ENCODE peak calls at places on chromosome 9, in ten cellular contexts. F is esophagus muscularis mucosa, C is HepG2, D is A549, Y is sigmoid colon, S is transverse colon, K is tibial nerve, H is stomach, R is upper lobe of left lung, O is ovary. G is an unnamed sample.

GRCh38 chr9:116806075-116806474 is 119.0 kb downstream of the TRIM32 start:
- DNase-seq in F (no peak), C (no peak), D (peak), Y (no peak), S (no peak), K (no peak), H (no peak), R (no peak), O (no peak), G (no peak)

GRCh38 chr9:23702311-23702922 is 123.6 kb downstream of the ELAVL2 start:
- DNase-seq in F (no peak), C (no peak), D (no peak), Y (no peak), S (no peak), K (no peak), H (no peak), R (no peak), O (no peak), G (no peak)

GRCh38 chr9:132896906-132897305 is 18.2 kb downstream of the SPACA9 start:
- DNase-seq in F (no peak), C (no peak), D (no peak), Y (no peak), S (no peak), K (no peak), H (no peak), R (no peak), O (peak), G (no peak)

GRCh38 chr9:12604154-12604825 is 88.9 kb upstream of the TYRP1 start:
- DNase-seq in F (no peak), C (no peak), D (peak), Y (no peak), S (no peak), K (no peak), H (no peak), R (no peak), O (no peak), G (no peak)

GRCh38 chr9:74755999-74756398 is 131.7 kb downstream of the TRPM6 start:
- DNase-seq in F (no peak), C (no peak), D (no peak), Y (no peak), S (no peak), K (no peak), H (no peak), R (no peak), O (no peak), G (no peak)

GRCh38 chr9:82606761-82607382 is 456.1 kb downstream of the RASEF start:
- DNase-seq in F (no peak), C (peak), D (peak), Y (peak), S (peak), K (no peak), H (peak), R (no peak), O (no peak), G (no peak)

GRCh38 chr9:113608082-113608685 is 144.7 kb downstream of the RGS3 start:
- DNase-seq in F (no peak), C (no peak), D (no peak), Y (no peak), S (no peak), K (no peak), H (no peak), R (no peak), O (no peak), G (no peak)

GRCh38 chr9:110531776-110532175 is 47.8 kb downstream of the SVEP1 start:
- DNase-seq in F (no peak), C (no peak), D (no peak), Y (no peak), S (no peak), K (no peak), H (no peak), R (no peak), O (no peak), G (no peak)

GRCh38 chr9:447230-448025 is 232.8 kb downstream of the DOCK8 start:
- DNase-seq in F (no peak), C (no peak), D (peak), Y (no peak), S (peak), K (no peak), H (no peak), R (no peak), O (no peak), G (no peak)

GRCh38 chr9:96006961-96007360 is 131.5 kb downstream of the ERCC6L2 start:
- DNase-seq in F (no peak), C (no peak), D (no peak), Y (no peak), S (no peak), K (no peak), H (no peak), R (no peak), O (no peak), G (no peak)

GRCh38 chr9:15250013-15250412 is 57.0 kb downstream of the TTC39B start:
- DNase-seq in F (no peak), C (no peak), D (no peak), Y (no peak), S (no peak), K (no peak), H (no peak), R (no peak), O (no peak), G (no peak)

GRCh38 chr9:26133537-26133936 is 455.3 kb upstream of the TUSC1 start:
- DNase-seq in F (no peak), C (no peak), D (no peak), Y (no peak), S (no peak), K (no peak), H (no peak), R (no peak), O (no peak), G (no peak)

GRCh38 chr9:23858234-23858633 is 32.2 kb upstream of the ELAVL2 start:
- DNase-seq in F (no peak), C (no peak), D (no peak), Y (no peak), S (no peak), K (no peak), H (no peak), R (no peak), O (no peak), G (no peak)

GRCh38 chr9:99356512-99356971 is 134.5 kb downstream of the SEC61B start:
- DNase-seq in F (no peak), C (no peak), D (no peak), Y (peak), S (peak), K (no peak), H (no peak), R (no peak), O (no peak), G (peak)

GRCh38 chr9:97703437-97704326 is 6.5 kb upstream of the XPA start:
- DNase-seq in F (no peak), C (peak), D (peak), Y (no peak), S (no peak), K (no peak), H (no peak), R (no peak), O (no peak), G (no peak)

GRCh38 chr9:130290353-130291181 is 25.0 kb downstream of the HMCN2 start:
- DNase-seq in F (peak), C (no peak), D (no peak), Y (peak), S (peak), K (no peak), H (no peak), R (no peak), O (no peak), G (no peak)

GRCh38 chr9:6907772-6908381 is 150.1 kb downstream of the KDM4C start:
- DNase-seq in F (no peak), C (peak), D (peak), Y (no peak), S (no peak), K (no peak), H (no peak), R (no peak), O (no peak), G (no peak)

GRCh38 chr9:136225748-136226679 is 19.6 kb downstream of the QSOX2 start:
- DNase-seq in F (no peak), C (peak), D (peak), Y (no peak), S (peak), K (no peak), H (peak), R (peak), O (peak), G (no peak)

GRCh38 chr9:121692606-121693505 is 41.4 kb downstream of the DAB2IP start:
- DNase-seq in F (no peak), C (peak), D (peak), Y (no peak), S (no peak), K (no peak), H (no peak), R (no peak), O (no peak), G (no peak)

GRCh38 chr9:104805441-104805840 is 41.5 kb downstream of the NIPSNAP3B start:
- DNase-seq in F (no peak), C (no peak), D (no peak), Y (no peak), S (no peak), K (no peak), H (no peak), R (no peak), O (no peak), G (no peak)

GRCh38 chr9:80492221-80492620 is 920.5 kb downstream of the TLE4 start:
- DNase-seq in F (no peak), C (no peak), D (no peak), Y (no peak), S (no peak), K (no peak), H (peak), R (no peak), O (no peak), G (no peak)

GRCh38 chr9:123468541-123468940 is 112.5 kb downstream of the CRB2 start:
- DNase-seq in F (no peak), C (no peak), D (no peak), Y (no peak), S (no peak), K (no peak), H (no peak), R (no peak), O (no peak), G (no peak)

GRCh38 chr9:123460091-123460490 is 104.1 kb downstream of the CRB2 start:
- DNase-seq in F (no peak), C (no peak), D (no peak), Y (peak), S (no peak), K (no peak), H (no peak), R (no peak), O (no peak), G (no peak)

GRCh38 chr9:123469231-123469630 is 113.2 kb downstream of the CRB2 start:
- DNase-seq in F (no peak), C (no peak), D (no peak), Y (no peak), S (no peak), K (no peak), H (no peak), R (no peak), O (no peak), G (no peak)

GRCh38 chr9:123470121-123470851 is 114.3 kb downstream of the CRB2 start:
- DNase-seq in F (no peak), C (peak), D (no peak), Y (no peak), S (no peak), K (no peak), H (no peak), R (no peak), O (no peak), G (no peak)

GRCh38 chr9:123465304-123465703 is 109.3 kb downstream of the CRB2 start:
- DNase-seq in F (no peak), C (peak), D (peak), Y (no peak), S (no peak), K (no peak), H (no peak), R (no peak), O (no peak), G (no peak)
- TF ChIP-seq EP300 in F (no peak), C (peak), D (no peak), Y (no peak), S (no peak), K (no peak), H (no peak), R (no peak), O (no peak), G (no peak)

GRCh38 chr9:107491081-107492053 is 1.8 kb upstream of the KLF4 start:
- DNase-seq in F (no peak), C (no peak), D (no peak), Y (peak), S (peak), K (no peak), H (peak), R (peak), O (peak), G (peak)
- TF ChIP-seq POLR2A in F (no peak), C (no peak), D (no peak), Y (no peak), S (no peak), K (no peak), H (no peak), R (no peak), O (no peak), G (no peak)

GRCh38 chr9:86598411-86599239 is 244.4 kb upstream of the TUT7 start:
- DNase-seq in F (peak), C (no peak), D (no peak), Y (no peak), S (no peak), K (no peak), H (no peak), R (no peak), O (no peak), G (no peak)
- H3K27ac ChIP-seq in F (peak), C (no peak), D (no peak), Y (no peak), S (no peak), K (no peak), H (no peak), R (no peak), O (no peak), G (no peak)

GRCh38 chr9:106526805-106527204 is 336.2 kb upstream of the ZNF462 start:
- DNase-seq in F (no peak), C (no peak), D (no peak), Y (no peak), S (no peak), K (no peak), H (no peak), R (no peak), O (no peak), G (no peak)

GRCh38 chr9:106528158-106528557 is 334.8 kb upstream of the ZNF462 start:
- DNase-seq in F (no peak), C (no peak), D (no peak), Y (no peak), S (no peak), K (no peak), H (no peak), R (no peak), O (no peak), G (no peak)

GRCh38 chr9:106532616-106533015 is 330.4 kb upstream of the ZNF462 start:
- DNase-seq in F (no peak), C (no peak), D (no peak), Y (no peak), S (no peak), K (no peak), H (no peak), R (peak), O (no peak), G (no peak)

GRCh38 chr9:106534800-106535199 is 328.2 kb upstream of the ZNF462 start:
- DNase-seq in F (no peak), C (no peak), D (no peak), Y (no peak), S (no peak), K (no peak), H (no peak), R (no peak), O (no peak), G (no peak)

GRCh38 chr9:106529616-106530015 is 333.4 kb upstream of the ZNF462 start:
- DNase-seq in F (no peak), C (no peak), D (no peak), Y (no peak), S (no peak), K (no peak), H (no peak), R (no peak), O (no peak), G (no peak)
- TF ChIP-seq EP300 in F (no peak), C (no peak), D (no peak), Y (no peak), S (no peak), K (no peak), H (no peak), R (no peak), O (no peak), G (no peak)

DNA sequence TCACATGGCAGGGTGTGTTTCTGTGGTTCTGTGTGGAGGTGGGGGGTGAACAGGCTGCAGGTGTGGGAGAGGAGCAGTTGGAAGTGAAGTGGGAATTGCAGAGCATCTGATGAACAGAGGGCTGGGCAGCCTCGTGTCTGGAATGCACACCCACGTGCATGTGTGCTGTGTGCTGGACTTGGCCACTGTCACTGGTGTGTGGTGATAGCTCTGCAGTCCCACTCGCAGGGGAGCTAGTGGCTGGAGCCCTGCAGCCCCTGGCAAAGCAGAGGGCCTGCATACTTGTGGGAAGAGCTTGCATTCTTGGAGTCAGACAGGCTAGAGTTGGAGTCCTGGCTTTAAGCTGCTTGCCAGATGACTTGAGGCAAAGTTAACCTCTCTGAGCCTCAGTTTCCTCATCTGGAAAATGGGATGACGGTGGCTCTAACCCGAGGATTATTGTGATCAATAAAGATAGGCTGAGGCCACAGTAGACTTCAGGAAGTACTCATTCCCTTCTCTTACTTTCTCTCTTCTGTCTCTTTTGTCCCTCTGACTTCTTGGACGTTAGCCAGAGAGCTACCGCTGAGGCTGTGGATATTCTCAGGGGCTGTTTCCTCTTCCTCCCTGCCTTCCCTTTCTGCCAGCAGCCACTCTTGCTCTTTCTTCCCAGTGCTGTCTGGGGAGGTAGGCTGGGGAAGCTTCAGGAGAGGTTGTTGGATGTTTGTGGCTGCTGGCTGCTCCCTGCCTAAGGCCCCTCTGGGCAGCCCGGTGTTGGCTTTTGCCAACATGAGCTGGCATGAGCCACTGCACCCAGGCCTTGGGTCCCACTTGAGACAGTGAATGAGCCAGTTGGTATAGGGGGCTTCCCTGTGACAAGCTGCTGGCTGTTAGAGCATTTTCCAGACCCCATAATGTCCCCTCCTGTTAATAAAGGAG is 18.3 kb downstream of the PSAT1 start:
- DNase-seq in F (no peak), C (no peak), D (no peak), Y (no peak), S (no peak), K (no peak), H (no peak), R (no peak), O (no peak), G (no peak)
- TF ChIP-seq POLR2A in F (no peak), C (no peak), D (no peak), Y (no peak), S (no peak), K (no peak), H (no peak), R (no peak), O (no peak), G (no peak)

GRCh38 chr9:137236936-137237421 is 4.1 kb upstream of the TUBB4B start:
- DNase-seq in F (no peak), C (no peak), D (no peak), Y (no peak), S (no peak), K (no peak), H (no peak), R (no peak), O (no peak), G (no peak)
- H3K27ac ChIP-seq in F (no peak), C (peak), D (no peak), Y (no peak), S (peak), K (no peak), H (no peak), R (no peak), O (peak), G (peak)

G was measured in suprapubic skin.